ENCODE peak calls at places on chromosomes 4 and X, in four cellular contexts. X, G, B and N are unnamed samples.

GRCh38 chr4:1767770-1768366 is 25.2 kb upstream of the FGFR3 start:
- DNase-seq in X (no peak), G (peak; percentile 65), B (no peak), N (peak; percentile 12)

GRCh38 chr4:5510506-5510905 is 197.9 kb downstream of the EVC2 start:
- DNase-seq in X (no peak), G (no peak), B (no peak), N (no peak)

GRCh38 chr4:73193155-73193554 is 65.4 kb downstream of the ANKRD17 start:
- DNase-seq in X (no peak), G (no peak), B (no peak), N (no peak)

GRCh38 chr4:107890779-107891178 is 40.6 kb upstream of the CYP2U1 start:
- DNase-seq in X (no peak), G (no peak), B (no peak), N (no peak)

GRCh38 chrX:153793291-153793690 is 884 bp downstream of the IDH3G start:
- DNase-seq in X (no peak), G (no peak), B (no peak), N (no peak)

GRCh38 chr4:16579866-16580265 is 318.6 kb downstream of the LDB2 start:
- DNase-seq in X (no peak), G (no peak), B (no peak), N (no peak)

GRCh38 chrX:24148118-24148517 is 1.4 kb upstream of the ZFX start:
- DNase-seq in X (no peak), G (no peak), B (no peak), N (no peak)

GRCh38 chr4:186740822-186741221 is 17.2 kb upstream of the FAT1 start:
- DNase-seq in X (no peak), G (no peak), B (no peak), N (no peak)

GRCh38 chr4:182246401-182247205 is 3.4 kb downstream of the TENM3 start:
- DNase-seq in X (no peak), G (no peak), B (no peak), N (no peak)

GRCh38 chr4:167176723-167177367 is 57.4 kb downstream of the SPOCK3 start:
- DNase-seq in X (no peak), G (no peak), B (no peak), N (no peak)

GRCh38 chrX:47218920-47219815 is 687 bp downstream of the CDK16 start:
- DNase-seq in X (peak; percentile 68), G (peak; percentile 39), B (peak; percentile 61), N (no peak)

GRCh38 chr4:121696140-121696640 is 590 bp downstream of the ANXA5 start:
- DNase-seq in X (peak; percentile 94), G (peak; percentile 75), B (peak; percentile 77), N (peak; percentile 45)

GRCh38 chr4:146124023-146124680 is 51.4 kb upstream of the LSM6 start:
- DNase-seq in X (no peak), G (no peak), B (no peak), N (no peak)

GRCh38 chr4:76012388-76012801 is 5.1 kb upstream of the CXCL9 start:
- DNase-seq in X (no peak), G (no peak), B (no peak), N (no peak)

GRCh38 chrX:154516655-154517100 is 646 bp upstream of the FAM3A start:
- DNase-seq in X (no peak), G (no peak), B (no peak), N (peak; percentile 17)

GRCh38 chr4:80540785-80541469 is 205.4 kb downstream of the CFAP299 start:
- DNase-seq in X (no peak), G (no peak), B (no peak), N (no peak)

GRCh38 chr4:17324431-17324830 is 187.5 kb downstream of the QDPR start:
- DNase-seq in X (no peak), G (peak; percentile 13), B (no peak), N (peak; percentile 40)

GRCh38 chr4:185966997-185967775 is 101.8 kb upstream of the TLR3 start:
- DNase-seq in X (no peak), G (no peak), B (no peak), N (no peak)

GRCh38 chr4:153661215-153661822 is 22.8 kb upstream of the TLR2 start:
- DNase-seq in X (no peak), G (no peak), B (no peak), N (no peak)

GRCh38 chr4:5165419-5166369 is 114.4 kb downstream of the STK32B start:
- DNase-seq in X (no peak), G (no peak), B (no peak), N (no peak)

GRCh38 chrX:46837543-46838481 is 969 bp downstream of the RP2 start:
- DNase-seq in X (no peak), G (no peak), B (no peak), N (peak; percentile 12)

GRCh38 chr4:95091272-95091671 is 333.5 kb downstream of the BMPR1B start:
- DNase-seq in X (no peak), G (no peak), B (no peak), N (no peak)

GRCh38 chr4:128573781-128574508 is 235.6 kb upstream of the JADE1 start:
- DNase-seq in X (no peak), G (no peak), B (no peak), N (no peak)

GRCh38 chr4:1596393-1596792 is 87.7 kb downstream of the FAM53A start:
- DNase-seq in X (peak; percentile 21), G (no peak), B (no peak), N (no peak)